ENCODE peak calls at places on chromosome 11, in seven cellular contexts. L is Peyer's patch, M is stomach, N is HFF-Myc, F is epithelial cell of esophagus, H is left ventricle myocardium inferior, J is left lung. C is an unnamed sample.

GRCh38 chr11:35598254-35599125 is 19.8 kb upstream of the FJX1 start:
- DNase-seq in M (no peak), L (no peak), N (no peak), F (peak), J (no peak), H (no peak), C (no peak)

GRCh38 chr11:67389477-67389876 is 2.3 kb upstream of the RAD9A start:
- DNase-seq in M (peak), H (peak), F (peak), N (no peak), J (no peak), L (peak), C (no peak)

GRCh38 chr11:72015511-72016061 is 16.9 kb downstream of the IL18BP start:
- DNase-seq in L (no peak), M (no peak), H (no peak), N (no peak), J (no peak), F (peak), C (no peak)

GRCh38 chr11:1694846-1695547 is 2.0 kb upstream of the KRTAP5-6 start:
- DNase-seq in F (no peak), L (peak), H (no peak), N (no peak), J (no peak), M (no peak), C (no peak)

GRCh38 chr11:130653838-130654601 is 205.6 kb downstream of the ADAMTS15 start:
- DNase-seq in J (peak), M (peak), H (peak), F (no peak), N (no peak), L (peak), C (no peak)

GRCh38 chr11:45660717-45661416 is 4.6 kb downstream of the CHST1 start:
- DNase-seq in H (no peak), J (peak), F (no peak), M (no peak), N (no peak), L (no peak), C (no peak)

GRCh38 chr11:13073119-13073981 is 64.2 kb downstream of the RASSF10 start:
- DNase-seq in N (no peak), H (no peak), L (no peak), J (no peak), M (no peak), F (peak), C (no peak)

GRCh38 chr11:131987703-131988102 is 617.3 kb downstream of the NTM start:
- DNase-seq in L (no peak), M (no peak), F (peak), J (no peak), H (no peak), N (no peak), C (no peak)

GRCh38 chr11:17368551-17368950 is 17.0 kb downstream of the NCR3LG1 start:
- DNase-seq in N (no peak), J (no peak), H (no peak), L (no peak), M (no peak), F (no peak), C (no peak)

GRCh38 chr11:128339721-128340271 is 247.6 kb downstream of the ETS1 start:
- DNase-seq in J (no peak), F (no peak), H (no peak), N (no peak), M (no peak), L (no peak), C (no peak)

GRCh38 chr11:26971961-26972360 is 22.0 kb upstream of the FIBIN start:
- DNase-seq in J (no peak), M (no peak), F (no peak), H (no peak), L (no peak), N (no peak), C (no peak)

GRCh38 chr11:70503201-70503877 is 105.0 kb downstream of the CTTN start:
- DNase-seq in M (no peak), H (peak), F (no peak), N (no peak), J (no peak), L (no peak), C (no peak)

GRCh38 chr11:67270256-67271211 is 4.3 kb downstream of the GRK2 start:
- DNase-seq in M (no peak), N (no peak), J (peak), L (peak), F (peak), H (no peak), C (no peak)

GRCh38 chr11:69359735-69360470 is 65.9 kb downstream of the MYEOV start:
- DNase-seq in N (no peak), F (no peak), M (no peak), H (no peak), L (no peak), J (no peak), C (no peak)

GRCh38 chr11:3853935-3854659 is 1.4 kb upstream of the STIM1 start:
- DNase-seq in F (peak), M (peak), N (no peak), J (peak), H (peak), L (peak), C (no peak)

GRCh38 chr11:2178906-2179494 is 7.4 kb upstream of the TH start:
- DNase-seq in L (no peak), F (peak), M (no peak), J (no peak), N (no peak), H (no peak), C (no peak)

GRCh38 chr11:107683807-107684206 is 28.0 kb downstream of the SLN start:
- DNase-seq in H (no peak), M (no peak), N (no peak), F (peak), J (no peak), L (no peak), C (no peak)

GRCh38 chr11:10728779-10729472 is 22.1 kb upstream of the CTR9 start:
- DNase-seq in L (no peak), H (no peak), J (no peak), N (no peak), F (no peak), M (no peak), C (peak)

GRCh38 chr11:31827458-31828206 is 16.5 kb upstream of the PAX6 start:
- DNase-seq in L (no peak), M (no peak), J (no peak), H (no peak), N (no peak), F (no peak), C (no peak)

GRCh38 chr11:134597452-134597851 is 185.4 kb upstream of the B3GAT1 start:
- DNase-seq in M (no peak), N (no peak), F (no peak), J (peak), L (no peak), H (no peak), C (no peak)

GRCh38 chr11:79615425-79615824 is 174.6 kb upstream of the TENM4 start:
- DNase-seq in J (no peak), N (no peak), F (no peak), L (no peak), M (no peak), H (no peak), C (no peak)

GRCh38 chr11:57191308-57191707 is 9.6 kb downstream of the LRRC55 start:
- DNase-seq in N (no peak), F (no peak), M (no peak), L (no peak), J (no peak), H (no peak), C (no peak)

GRCh38 chr11:102280237-102280833 is 36.9 kb upstream of the BIRC3 start:
- DNase-seq in L (no peak), N (no peak), M (no peak), J (no peak), F (no peak), H (no peak), C (no peak)

GRCh38 chr11:62132689-62133293 is 9.0 kb downstream of the INCENP start:
- DNase-seq in M (peak), H (no peak), J (no peak), N (no peak), L (peak), F (no peak), C (no peak)

GRCh38 chr11:117875397-117876048 is 935 bp downstream of the FXYD6 start:
- DNase-seq in N (no peak), F (no peak), J (no peak), H (peak), M (no peak), L (no peak), C (no peak)

GRCh38 chr11:115720537-115721308 is 216.5 kb upstream of the CADM1 start:
- DNase-seq in J (no peak), N (no peak), H (no peak), L (no peak), M (no peak), F (no peak), C (no peak)

GRCh38 chr11:12287009-12287373 is 90.4 kb upstream of the PARVA start:
- DNase-seq in L (no peak), M (peak), H (no peak), N (peak), J (peak), F (peak), C (peak)

GRCh38 chr11:927871-928270 is 2.2 kb downstream of the AP2A2 start:
- DNase-seq in H (no peak), J (no peak), N (no peak), M (no peak), L (no peak), F (no peak), C (no peak)

GRCh38 chr11:100908746-100909145 is 220.9 kb downstream of the PGR start:
- DNase-seq in N (no peak), M (no peak), J (no peak), L (no peak), F (no peak), H (no peak), C (no peak)

GRCh38 chr11:14908214-14908880 is 16.3 kb upstream of the CYP2R1 start:
- DNase-seq in H (no peak), L (peak), F (peak), M (no peak), J (no peak), N (no peak), C (no peak)

GRCh38 chr11:99063331-99063730 is 42.6 kb downstream of the CNTN5 start:
- DNase-seq in M (no peak), N (no peak), L (no peak), J (no peak), H (no peak), F (no peak), C (no peak)

GRCh38 chr11:14500181-14500651 is 605 bp upstream of the COPB1 start:
- DNase-seq in N (no peak), F (peak), H (peak), L (peak), M (peak), J (peak), C (no peak)

GRCh38 chr11:74330065-74330858 is 18.8 kb upstream of the P4HA3 start:
- DNase-seq in L (no peak), H (no peak), F (peak), J (no peak), N (no peak), M (no peak), C (no peak)

GRCh38 chr11:46075168-46075567 is 46.1 kb downstream of the PHF21A start:
- DNase-seq in H (no peak), J (no peak), L (no peak), M (no peak), F (peak), N (peak), C (no peak)

GRCh38 chr11:45662665-45663485 is 2.5 kb downstream of the CHST1 start:
- DNase-seq in M (no peak), N (peak), L (no peak), H (no peak), J (no peak), F (no peak), C (peak)

GRCh38 chr11:94787798-94788197 is 19.6 kb downstream of the AMOTL1 start:
- DNase-seq in J (no peak), L (no peak), F (no peak), H (no peak), N (no peak), M (no peak), C (no peak)

GRCh38 chr11:3626250-3626960 is 15.4 kb downstream of the ART5 start:
- DNase-seq in N (no peak), L (peak), F (no peak), H (peak), M (no peak), J (peak), C (no peak)

GRCh38 chr11:47595029-47595428 is 818 bp upstream of the C1QTNF4 start:
- DNase-seq in F (no peak), J (no peak), M (no peak), H (peak), N (no peak), L (no peak), C (no peak)

GRCh38 chr11:2108675-2109481 is 30.3 kb downstream of the IGF2 start:
- DNase-seq in M (no peak), H (no peak), N (no peak), J (no peak), F (no peak), L (no peak), C (no peak)

GRCh38 chr11:111936045-111936400 is 1.1 kb upstream of the DIXDC1 start:
- DNase-seq in N (no peak), J (no peak), F (no peak), M (no peak), H (no peak), L (no peak), C (no peak)
- H3K4me3 ChIP-seq in N (peak), J (no peak), F (no peak), M (no peak), H (peak), L (no peak), C (no peak)

DNA sequence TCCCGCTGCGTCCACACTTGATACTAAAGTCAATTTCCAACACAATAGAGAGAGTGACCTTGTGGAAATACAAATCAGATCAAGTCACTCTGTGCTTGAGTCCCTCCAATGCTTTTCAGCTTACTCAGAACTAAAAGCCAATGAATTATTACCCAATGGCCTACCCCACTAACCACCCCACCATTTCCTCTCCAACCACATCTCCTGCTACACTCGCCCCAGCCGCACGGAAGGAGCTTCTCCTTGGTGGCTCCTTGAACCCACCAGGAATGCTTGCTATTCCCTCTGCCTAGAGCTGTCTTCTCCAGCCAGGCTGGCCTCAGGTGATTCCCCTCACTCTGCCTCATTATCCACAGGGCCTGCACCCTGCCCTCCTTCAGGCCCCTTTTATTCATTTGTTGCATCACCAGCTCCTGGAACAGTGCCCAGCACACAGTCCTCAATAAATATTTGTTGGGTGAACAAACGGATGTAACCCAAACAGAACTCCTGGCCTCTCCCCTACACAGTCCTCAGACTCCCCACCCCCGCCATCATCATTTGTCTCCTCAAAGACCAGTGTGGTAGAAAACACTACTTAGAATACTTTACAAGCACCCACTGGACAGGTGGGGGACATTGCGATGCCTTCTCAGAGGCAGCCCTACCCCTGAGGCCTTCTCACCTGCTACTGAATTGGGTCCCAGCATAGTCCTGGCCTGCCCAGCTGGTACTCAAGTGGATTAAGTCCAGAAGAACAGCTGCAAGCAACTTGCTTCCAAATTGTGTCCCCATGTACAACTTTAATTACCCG is 12.6 kb downstream of the ABTB2 start:
- DNase-seq in J (no peak), L (peak), H (peak), N (peak), F (peak), M (peak), C (peak)
- H3K4me3 ChIP-seq in J (no peak), L (no peak), H (no peak), N (no peak), F (no peak), M (no peak), C (no peak)

GRCh38 chr11:44566559-44566949 is 1.1 kb downstream of the CD82 start:
- DNase-seq in N (no peak), J (no peak), F (no peak), L (no peak), H (no peak), M (no peak), C (no peak)

GRCh38 chr11:44568358-44568705 is 2.9 kb downstream of the CD82 start:
- DNase-seq in N (no peak), F (no peak), L (no peak), J (peak), M (no peak), H (no peak), C (no peak)

GRCh38 chr11:44567876-44568256 is 2.4 kb downstream of the CD82 start:
- DNase-seq in J (no peak), N (no peak), F (no peak), L (no peak), M (no peak), H (no peak), C (no peak)

GRCh38 chr11:44565746-44566558 is 489 bp downstream of the CD82 start:
- DNase-seq in N (no peak), M (no peak), L (no peak), H (no peak), F (no peak), J (no peak), C (no peak)

GRCh38 chr11:44566952-44567875 is 1.8 kb downstream of the CD82 start:
- DNase-seq in L (no peak), N (no peak), M (no peak), H (no peak), F (no peak), J (peak), C (no peak)
- H3K4me3 ChIP-seq in L (peak), N (no peak), M (no peak), H (peak), F (peak), J (peak), C (no peak)

GRCh38 chr11:40291304-40292100 is 1168.0 kb downstream of the LRRC4C start:
- DNase-seq in H (no peak), N (no peak), L (no peak), F (no peak), J (no peak), M (no peak), C (no peak)
- H3K4me3 ChIP-seq in H (peak), N (no peak), L (no peak), F (no peak), J (no peak), M (no peak), C (no peak)

DNA sequence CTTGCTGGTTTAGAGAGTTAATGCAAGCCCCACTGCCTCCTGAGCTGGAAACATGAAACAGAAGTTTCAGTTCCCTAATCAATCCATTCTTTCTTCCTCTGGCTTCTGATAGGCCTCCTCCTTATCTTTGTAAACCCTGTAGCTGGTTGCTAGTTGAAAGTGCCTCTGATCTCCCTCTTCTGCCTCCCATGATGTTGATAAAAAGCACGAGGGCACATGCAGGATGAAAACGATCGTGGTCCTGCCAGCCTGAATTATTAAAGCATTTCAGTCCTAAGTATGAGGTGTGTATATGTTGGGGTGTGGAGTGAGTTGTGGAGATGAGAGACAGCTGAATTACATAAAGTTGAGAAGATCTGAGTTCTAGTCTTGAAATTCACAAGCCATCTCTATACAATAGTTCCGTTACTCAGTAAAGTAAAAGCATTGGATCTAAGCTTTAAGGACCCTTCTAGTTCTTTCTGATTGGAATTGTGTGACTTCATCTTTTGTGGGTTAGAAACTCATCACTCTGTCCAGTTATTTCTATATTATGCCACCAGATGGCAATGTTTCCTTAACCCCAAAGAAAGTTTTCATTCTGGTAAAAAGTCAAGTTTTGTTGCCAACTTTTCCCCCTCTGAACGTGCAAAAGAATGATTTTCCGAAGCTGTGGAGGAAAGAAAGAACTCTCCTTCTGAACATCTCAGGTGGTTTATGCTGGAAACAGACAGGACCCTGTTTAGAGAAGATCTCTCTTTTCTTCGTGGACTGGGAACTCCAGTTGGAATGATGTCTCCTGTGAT is 34.8 kb upstream of the EHF start:
- DNase-seq in J (no peak), F (peak), N (peak), L (no peak), H (no peak), M (no peak), C (peak)
- H3K4me3 ChIP-seq in J (no peak), F (no peak), N (no peak), L (no peak), H (peak), M (no peak), C (no peak)

DNA sequence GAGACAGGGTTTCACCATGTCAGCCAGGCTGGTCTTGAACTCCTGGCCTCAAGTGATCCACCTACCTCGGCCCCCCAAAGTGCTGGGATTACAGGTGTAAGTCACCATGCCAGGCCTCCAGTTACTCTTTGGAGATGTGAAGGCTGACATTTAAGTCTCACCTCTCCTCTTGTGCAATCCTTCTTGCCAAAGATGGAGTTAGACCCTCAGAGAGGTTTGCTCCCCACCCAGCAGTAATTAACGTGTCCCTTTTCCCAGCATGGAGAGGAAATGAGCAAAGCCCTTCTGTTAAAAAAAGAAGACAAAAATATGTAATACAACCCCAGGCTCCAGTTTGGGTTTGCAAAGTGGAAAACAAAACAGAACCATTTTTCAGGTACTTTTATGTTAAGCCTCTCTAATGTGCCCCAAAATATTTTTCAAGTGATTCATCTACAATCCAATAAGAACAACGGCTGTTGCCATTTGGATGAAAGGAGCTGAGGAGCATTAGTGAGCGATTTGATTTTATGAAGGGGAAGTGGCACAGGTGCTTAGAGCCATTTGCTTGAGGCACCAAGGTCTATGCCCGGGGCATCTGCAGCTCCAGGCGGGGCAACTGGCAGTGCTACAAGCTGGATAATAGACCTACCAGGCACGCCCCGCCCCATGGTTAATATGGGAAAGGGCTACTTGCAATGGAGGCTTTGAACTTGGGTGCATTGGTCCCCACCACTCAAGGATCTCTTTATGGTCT is 57.2 kb downstream of the GRIK4 start:
- DNase-seq in F (no peak), J (no peak), N (no peak), L (no peak), M (no peak), H (no peak), C (no peak)
- H3K4me3 ChIP-seq in F (no peak), J (no peak), N (no peak), L (no peak), M (no peak), H (no peak), C (no peak)

GRCh38 chr11:66042227-66043007 is 6.5 kb downstream of the GAL3ST3 start:
- DNase-seq in L (no peak), J (no peak), F (no peak), H (no peak), M (no peak), N (no peak), C (no peak)

GRCh38 chr11:66039765-66040164 is 9.2 kb downstream of the GAL3ST3 start:
- DNase-seq in J (no peak), L (no peak), M (no peak), N (no peak), F (no peak), H (no peak), C (no peak)

GRCh38 chr11:66045177-66045639 is 3.8 kb downstream of the GAL3ST3 start:
- DNase-seq in N (no peak), L (peak), F (peak), J (peak), M (peak), H (peak), C (no peak)

GRCh38 chr11:66044757-66045156 is 4.2 kb downstream of the GAL3ST3 start:
- DNase-seq in J (no peak), N (no peak), M (no peak), H (no peak), F (peak), L (no peak), C (no peak)

GRCh38 chr11:66043008-66043906 is 5.7 kb downstream of the GAL3ST3 start:
- DNase-seq in F (no peak), N (no peak), H (no peak), J (no peak), L (no peak), M (no peak), C (no peak)
- H3K4me3 ChIP-seq in F (no peak), N (no peak), H (no peak), J (no peak), L (no peak), M (no peak), C (no peak)

C was measured in AG09309.